ENCODE peak calls at places on chromosomes 11 and 22, in four cellular contexts. P is left ventricle myocardium inferior, T is lower leg skin, L is endodermal cell. W is an unnamed sample.

GRCh38 chr11:17012712-17013547 is 1.3 kb downstream of the PLEKHA7 start:
- DNase-seq in P (peak), T (peak), L (peak), W (peak)

GRCh38 chr11:60280412-60280811 is at the start of gene MS4A4A:
- DNase-seq in P (no peak), T (no peak), L (no peak), W (no peak)

GRCh38 chr11:128622137-128622523 is 34.8 kb upstream of the ETS1 start:
- DNase-seq in P (peak), T (no peak), L (peak), W (no peak)

GRCh38 chr11:119338318-119338890 is 2.3 kb downstream of the C1QTNF5 start:
- DNase-seq in P (peak), T (peak), L (peak), W (peak)

GRCh38 chr11:67054851-67055523 is 1.7 kb upstream of the RHOD start:
- DNase-seq in P (peak), T (peak), L (no peak), W (peak)

GRCh38 chr22:43252319-43252718 is 65.4 kb upstream of the TTLL12 start:
- DNase-seq in P (no peak), T (no peak), L (no peak), W (no peak)

GRCh38 chr11:66970371-66970807 is 4.7 kb upstream of the C11orf86 start:
- DNase-seq in P (no peak), T (no peak), L (no peak), W (peak)

GRCh38 chr11:65487467-65488272 is 11.2 kb upstream of the MALAT1 start:
- DNase-seq in P (peak), T (peak), L (peak), W (peak)

GRCh38 chr11:128694618-128695481 is 978 bp downstream of the FLI1 start:
- DNase-seq in P (no peak), T (peak), L (peak), W (peak)

GRCh38 chr11:120400564-120401364 is 64.6 kb downstream of the ARHGEF12 start:
- DNase-seq in P (no peak), T (no peak), L (no peak), W (peak)

GRCh38 chr11:117192401-117192875 is 6.7 kb upstream of the TAGLN start:
- DNase-seq in P (no peak), T (no peak), L (no peak), W (no peak)

GRCh38 chr11:17541330-17541885 is 2.8 kb downstream of the USH1C start:
- DNase-seq in P (peak), T (no peak), L (no peak), W (peak)

GRCh38 chr22:41485033-41485432 is 16.1 kb downstream of the ACO2 start:
- DNase-seq in P (no peak), T (no peak), L (no peak), W (no peak)

GRCh38 chr22:42686756-42687491 is 33.7 kb downstream of the A4GALT start:
- DNase-seq in P (no peak), T (no peak), L (no peak), W (no peak)

GRCh38 chr11:34649597-34649996 is 28.7 kb downstream of the EHF start:
- DNase-seq in P (no peak), T (no peak), L (no peak), W (no peak)

GRCh38 chr22:29253561-29254282 is 14.1 kb downstream of the RHBDD3 start:
- DNase-seq in P (no peak), T (peak), L (no peak), W (peak)

GRCh38 chr11:114440971-114441810 is 1.9 kb downstream of the REXO2 start:
- DNase-seq in P (no peak), T (no peak), L (no peak), W (no peak)
- H3K4me3 ChIP-seq in P (peak), T (no peak), L (peak), W (peak)

GRCh38 chr11:69948256-69949141 is 129.3 kb upstream of the FGF3 start:
- DNase-seq in P (peak), T (no peak), L (peak), W (peak)
- TF ChIP-seq CTCF in P (peak), T (no peak), L (peak), W (peak)

DNA sequence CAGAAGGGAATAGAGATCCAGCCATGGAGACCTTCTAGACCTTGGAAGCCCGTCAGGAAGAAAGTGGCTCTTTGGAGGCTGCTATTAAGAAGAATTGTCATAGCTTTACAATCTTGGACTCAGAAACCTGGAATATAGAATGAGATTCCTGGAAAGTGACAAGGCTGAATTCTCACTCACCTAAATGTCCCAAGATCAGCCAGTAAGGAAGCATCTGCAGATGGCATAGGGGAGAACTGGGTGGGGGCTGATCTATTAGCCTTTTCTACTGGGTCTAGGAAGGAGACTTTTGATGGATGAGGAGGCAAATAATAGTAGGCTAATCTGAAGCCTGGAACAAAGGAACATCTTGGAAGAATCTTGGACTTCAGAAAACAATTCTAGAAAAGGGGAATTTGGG is at the start of gene OR51G1:
- DNase-seq in P (no peak), T (no peak), L (no peak), W (no peak)
- H3K4me3 ChIP-seq in P (no peak), T (no peak), L (no peak), W (no peak)

GRCh38 chr11:69640995-69641581 is at the start of gene CCND1:
- DNase-seq in P (peak), T (peak), L (peak), W (peak)
- TF ChIP-seq CTCF in P (peak), T (no peak), L (peak), W (peak)

GRCh38 chr11:83840326-83840725 is 554.2 kb upstream of the CCDC90B start:
- DNase-seq in P (no peak), T (no peak), L (no peak), W (no peak)

GRCh38 chr11:83847635-83848034 is 561.5 kb upstream of the CCDC90B start:
- DNase-seq in P (no peak), T (no peak), L (no peak), W (no peak)

GRCh38 chr11:83845797-83846196 is 559.6 kb upstream of the CCDC90B start:
- DNase-seq in P (no peak), T (no peak), L (no peak), W (no peak)
- H3K4me3 ChIP-seq in P (no peak), T (no peak), L (no peak), W (no peak)

GRCh38 chr11:12840871-12841516 is 166.8 kb downstream of the TEAD1 start:
- DNase-seq in P (no peak), T (no peak), L (peak), W (peak)

GRCh38 chr11:12834630-12835029 is 160.4 kb downstream of the TEAD1 start:
- DNase-seq in P (no peak), T (no peak), L (no peak), W (no peak)

GRCh38 chr11:12835286-12835685 is 161.1 kb downstream of the TEAD1 start:
- DNase-seq in P (no peak), T (peak), L (no peak), W (no peak)

GRCh38 chr11:12841946-12842630 is 167.0 kb upstream of the RASSF10 start:
- DNase-seq in P (no peak), T (no peak), L (no peak), W (peak)

GRCh38 chr11:12838463-12839120 is 164.4 kb downstream of the TEAD1 start:
- DNase-seq in P (no peak), T (no peak), L (no peak), W (peak)
- TF ChIP-seq CTCF in P (no peak), T (no peak), L (no peak), W (no peak)

DNA sequence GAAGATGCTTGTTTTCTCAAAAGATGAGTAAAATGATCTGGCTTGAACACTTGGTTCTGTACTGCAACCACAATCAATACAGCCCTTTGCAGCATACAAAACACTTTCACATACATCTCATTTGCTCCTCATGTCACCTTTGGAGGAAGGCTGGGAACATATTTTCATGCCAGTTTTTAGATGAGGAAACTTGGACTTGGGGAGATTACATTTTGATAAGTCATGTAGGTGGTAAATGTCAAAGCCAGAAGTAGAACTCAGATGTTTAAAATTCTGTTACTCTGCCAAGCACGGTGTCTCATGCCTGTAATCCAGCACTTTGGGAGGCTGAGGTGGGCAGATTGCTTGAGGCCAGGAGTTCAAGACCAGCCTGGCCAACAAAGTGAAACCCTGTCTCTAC is 121.8 kb downstream of the MICAL2 start:
- DNase-seq in P (no peak), T (no peak), L (no peak), W (no peak)
- H3K4me3 ChIP-seq in P (no peak), T (no peak), L (no peak), W (no peak)

DNA sequence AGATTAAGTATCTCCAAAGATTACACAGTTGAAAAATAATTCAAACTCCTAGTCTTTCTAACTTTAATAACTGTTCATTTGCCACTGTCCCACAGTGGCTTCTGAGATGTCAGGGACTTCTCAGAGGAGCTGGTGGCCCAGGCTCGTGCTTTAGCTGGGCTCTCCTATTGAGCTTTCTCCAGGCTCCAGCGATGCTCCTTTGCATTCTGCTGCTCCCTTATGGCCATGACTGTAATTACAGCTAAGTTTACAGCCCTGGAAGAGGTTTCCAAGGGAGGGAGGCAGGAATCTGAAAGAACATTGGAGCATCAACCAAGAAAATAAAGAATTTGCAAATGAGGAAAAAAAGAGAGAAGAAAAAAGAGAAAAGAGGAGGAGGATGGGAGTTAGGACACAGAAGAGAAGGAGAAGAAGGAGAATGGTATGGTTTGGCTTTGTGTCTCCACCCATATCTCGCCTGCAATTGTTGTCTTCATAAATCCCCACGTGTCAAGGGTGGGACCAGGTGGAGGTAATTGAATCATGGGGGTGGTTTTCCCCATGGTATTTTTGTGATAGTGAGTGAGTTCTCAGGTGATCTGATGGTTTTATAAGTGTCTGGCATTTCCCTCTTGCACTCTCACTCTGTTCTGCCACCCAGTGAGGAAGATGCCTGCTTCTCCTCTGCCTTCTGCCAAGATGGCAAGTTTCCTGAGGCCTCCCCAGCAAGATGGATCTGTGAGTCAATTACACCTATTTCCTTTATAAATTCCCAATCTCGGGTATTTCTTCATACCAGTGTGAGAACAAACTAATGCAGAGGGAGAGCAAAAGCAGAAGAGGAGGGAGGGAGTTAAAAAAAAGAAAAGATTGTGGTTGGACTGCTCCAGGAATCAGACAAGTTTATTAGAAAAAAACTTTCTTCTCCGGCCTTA is 857.0 kb downstream of the KCNA4 start:
- DNase-seq in P (no peak), T (no peak), L (peak), W (peak)
- TF ChIP-seq CTCF in P (peak), T (no peak), L (peak), W (peak)

DNA sequence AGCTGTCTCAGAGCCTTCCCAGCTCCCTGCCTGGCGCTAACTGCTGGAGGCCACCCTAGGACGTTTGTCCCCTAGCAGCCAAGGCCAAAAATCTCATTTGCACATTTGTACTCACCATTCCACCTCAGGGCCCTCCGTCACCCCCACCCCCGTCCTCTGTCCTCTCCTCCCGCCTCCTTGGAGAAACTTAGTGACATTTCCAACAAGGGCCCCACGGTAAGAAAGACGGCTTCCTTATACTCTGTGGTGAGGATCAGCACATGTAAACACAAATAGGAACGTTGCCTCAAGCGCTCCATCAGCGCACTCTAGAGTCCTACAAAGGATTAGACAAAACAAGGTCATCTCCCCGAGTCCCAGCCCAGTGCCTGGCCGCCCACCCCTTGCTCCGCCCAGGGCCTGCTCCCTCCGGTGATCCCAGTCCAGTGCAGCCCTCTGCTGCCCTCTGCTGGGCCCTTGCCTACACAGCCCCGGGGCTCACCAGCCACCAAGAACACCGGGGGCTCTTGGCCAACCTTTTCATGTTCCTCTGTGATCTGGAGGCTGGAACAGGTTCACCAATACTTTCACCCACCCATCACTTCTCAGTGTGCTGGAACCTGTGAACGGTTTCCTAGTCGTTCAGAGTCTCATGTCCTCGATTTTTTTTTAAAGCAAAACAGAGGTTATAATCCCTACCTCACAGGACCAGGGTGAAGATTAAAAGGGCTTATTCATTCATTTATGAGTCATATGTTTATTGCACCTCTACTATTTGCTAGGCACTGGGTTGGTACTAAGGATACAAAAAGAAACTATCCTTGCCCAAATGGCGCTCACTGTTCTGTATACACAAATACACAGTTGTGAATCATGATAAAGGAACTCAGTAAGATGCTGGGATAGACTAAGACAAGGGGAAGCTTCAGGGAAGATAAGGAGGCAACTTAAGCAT is 15.2 kb upstream of the CTR9 start:
- DNase-seq in P (peak), T (peak), L (peak), W (peak)
- H3K4me3 ChIP-seq in P (peak), T (no peak), L (no peak), W (peak)

GRCh38 chr11:36948445-36949171 is 350.6 kb upstream of the RAG2 start:
- DNase-seq in P (no peak), T (no peak), L (no peak), W (no peak)

GRCh38 chr11:36945384-36945783 is 347.3 kb upstream of the RAG2 start:
- DNase-seq in P (no peak), T (no peak), L (no peak), W (peak)
- TF ChIP-seq CTCF in P (peak), T (no peak), L (peak), W (peak)

W was measured in epithelial cell of esophagus.